ENCODE peak calls at places on chromosomes 13 and 19, in nine cellular contexts. X is heart right ventricle; V is fibroblast of the aortic adventitia; W is GM23338; U is AG08395; A is T-cell; P is ascending aorta; I is astrocyte of the spinal cord; L is stimulated activated CD4-positive, alpha-beta T cell treated with anti-CD3 and anti-CD28 coated beads, Interleukin-2, amount 100 ng/mL, for 48 hours. D is an unnamed sample.

GRCh38 chr13:111043575-111043982 is 71.5 kb upstream of the ARHGEF7 start:
- DNase-seq in X (peak; percentile 64), V (no peak), W (no peak), U (peak; percentile 91), A (no peak), P (no peak), I (peak; percentile 26), L (no peak), D (no peak)

GRCh38 chr19:55646889-55647731 is 902 bp upstream of the CCDC106 start:
- DNase-seq in X (no peak), V (no peak), W (no peak), U (no peak), A (no peak), P (no peak), I (no peak), L (no peak), D (peak; percentile 72)

GRCh38 chr13:110251227-110251791 is 55.6 kb downstream of the COL4A1 start:
- DNase-seq in X (no peak), V (no peak), W (no peak), U (no peak), A (no peak), P (no peak), I (no peak), L (no peak), D (no peak)

GRCh38 chr19:39074205-39074692 is 9.9 kb upstream of the ACP7 start:
- DNase-seq in X (no peak), V (no peak), W (no peak), U (no peak), A (no peak), P (no peak), I (no peak), L (no peak), D (no peak)

GRCh38 chr13:80168089-80168850 is 172.7 kb downstream of the SPRY2 start:
- DNase-seq in X (no peak), V (peak; percentile 31), W (no peak), U (peak; percentile 30), A (no peak), P (no peak), I (peak; percentile 29), L (no peak), D (peak; percentile 5)

GRCh38 chr13:39783051-39783450 is 127.6 kb downstream of the COG6 start:
- DNase-seq in X (no peak), V (peak; percentile 46), W (no peak), U (no peak), A (no peak), P (no peak), I (no peak), L (no peak), D (no peak)

GRCh38 chr13:78657699-78658629 is 991 bp downstream of the OBI1 start:
- DNase-seq in X (no peak), V (peak; percentile 16), W (peak; percentile 96), U (peak; percentile 13), A (no peak), P (no peak), I (peak; percentile 17), L (no peak), D (no peak)

GRCh38 chr19:23118400-23118799 is 1.6 kb downstream of the ZNF730 start:
- DNase-seq in X (no peak), V (no peak), W (peak; percentile 81), U (no peak), A (no peak), P (no peak), I (no peak), L (no peak), D (no peak)

GRCh38 chr19:50215820-50216219 is 12.4 kb downstream of the MYH14 start:
- DNase-seq in X (no peak), V (no peak), W (no peak), U (no peak), A (no peak), P (no peak), I (no peak), L (no peak), D (no peak)

GRCh38 chr13:71625183-71625582 is 241.8 kb downstream of the DACH1 start:
- DNase-seq in X (no peak), V (no peak), W (no peak), U (no peak), A (no peak), P (no peak), I (no peak), L (no peak), D (no peak)

GRCh38 chr13:26721251-26721939 is 39.2 kb downstream of the GPR12 start:
- DNase-seq in X (no peak), V (no peak), W (no peak), U (no peak), A (peak; percentile 7), P (no peak), I (peak; percentile 10), L (peak; percentile 6), D (peak; percentile 31)

GRCh38 chr13:31037351-31037750 is 104.9 kb downstream of the TEX26 start:
- DNase-seq in X (no peak), V (no peak), W (no peak), U (no peak), A (no peak), P (no peak), I (no peak), L (no peak), D (no peak)

GRCh38 chr19:40616178-40616577 is 15.0 kb downstream of the LTBP4 start:
- DNase-seq in X (no peak), V (no peak), W (no peak), U (no peak), A (no peak), P (no peak), I (no peak), L (no peak), D (no peak)

GRCh38 chr19:11261902-11262839 is at the start of gene DOCK6:
- DNase-seq in X (peak; percentile 56), V (no peak), W (peak; percentile 71), U (peak; percentile 69), A (no peak), P (no peak), I (no peak), L (peak; percentile 8), D (no peak)

GRCh38 chr13:98606296-98606695 is 29.4 kb upstream of the STK24 start:
- DNase-seq in X (no peak), V (no peak), W (peak; percentile 41), U (no peak), A (no peak), P (no peak), I (no peak), L (no peak), D (no peak)

GRCh38 chr13:20461860-20462532 is 63.7 kb downstream of the CRYL1 start:
- DNase-seq in X (peak; percentile 30), V (no peak), W (peak; percentile 9), U (no peak), A (no peak), P (no peak), I (no peak), L (no peak), D (no peak)

GRCh38 chr13:113646376-113646775 is 11.6 kb downstream of the ATP4B start:
- DNase-seq in X (no peak), V (no peak), W (no peak), U (no peak), A (no peak), P (no peak), I (no peak), L (no peak), D (no peak)